ENCODE peak calls at places on chromosome 9, in nine cellular contexts. G is A549, S is uterus, V is sigmoid colon, K is kidney, N is Panc1, Q is aorta, O is endodermal cell, B is fibroblast of lung. F is an unnamed sample.

GRCh38 chr9:87836951-87837715 is 45.5 kb upstream of the SPATA31E1 start:
- DNase-seq in V (no peak), S (no peak), K (no peak), N (no peak), B (peak; percentile 26), G (no peak), O (no peak), Q (no peak), F (no peak)

GRCh38 chr9:137515338-137515724 is 34.9 kb downstream of the PNPLA7 start:
- DNase-seq in N (no peak), K (peak; percentile 66), Q (no peak), B (no peak), V (no peak), S (no peak), O (no peak), G (no peak), F (no peak)

GRCh38 chr9:72734631-72735030 is 213.2 kb downstream of the TMC1 start:
- DNase-seq in V (no peak), Q (no peak), N (no peak), S (no peak), G (no peak), O (no peak), B (no peak), K (no peak), F (no peak)

GRCh38 chr9:98538626-98539031 is 170.1 kb downstream of the GABBR2 start:
- DNase-seq in G (no peak), K (no peak), B (peak; percentile 30), Q (no peak), S (no peak), O (no peak), V (no peak), N (no peak), F (no peak)

GRCh38 chr9:132923346-132923902 is 21.0 kb downstream of the TSC1 start:
- DNase-seq in N (no peak), B (no peak), Q (no peak), S (no peak), G (no peak), V (no peak), K (no peak), O (no peak), F (no peak)

GRCh38 chr9:38233343-38233742 is 159.2 kb upstream of the ALDH1B1 start:
- DNase-seq in Q (no peak), N (no peak), K (no peak), V (no peak), B (no peak), O (no peak), S (no peak), G (no peak), F (no peak)

GRCh38 chr9:75147638-75148037 is 59.3 kb downstream of the OSTF1 start:
- DNase-seq in G (no peak), B (no peak), K (no peak), S (no peak), Q (no peak), O (no peak), V (no peak), N (no peak), F (no peak)

GRCh38 chr9:81530846-81531245 is 158.5 kb downstream of the TLE1 start:
- DNase-seq in K (no peak), B (no peak), G (no peak), N (no peak), S (no peak), O (no peak), Q (no peak), V (no peak), F (no peak)

DNA sequence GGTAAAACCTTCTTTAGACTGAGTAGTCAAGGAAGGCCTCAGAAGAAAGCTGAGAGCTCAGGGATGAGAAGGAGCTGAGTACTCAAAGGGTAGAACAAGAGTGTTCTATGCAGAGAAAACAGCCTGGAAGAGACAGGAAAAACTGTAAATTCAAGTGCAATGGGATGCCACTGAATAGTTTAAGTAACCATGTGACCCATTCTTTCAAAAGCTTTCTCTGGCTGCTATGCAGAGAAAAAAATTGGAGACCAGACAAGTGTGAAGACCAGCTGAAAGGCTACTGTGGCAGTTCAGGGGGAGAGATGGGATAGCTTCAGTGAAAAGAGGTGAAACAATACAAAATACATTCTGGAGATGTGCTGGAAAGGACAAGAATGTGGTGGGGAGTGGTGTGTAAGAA is 61.3 kb upstream of the RNF38 start:
- DNase-seq in S (no peak), G (no peak), Q (no peak), V (no peak), K (no peak), B (peak; percentile 18), N (no peak), O (no peak), F (no peak)
- H3K27ac ChIP-seq in S (peak overlapping the region; percentile 3), G (no peak overlapping the region), Q (no peak overlapping the region), V (no peak overlapping the region), K (no peak overlapping the region), B (no peak overlapping the region), N (no peak overlapping the region), O (peak overlapping the region; percentile 44), F (no peak overlapping the region)

DNA sequence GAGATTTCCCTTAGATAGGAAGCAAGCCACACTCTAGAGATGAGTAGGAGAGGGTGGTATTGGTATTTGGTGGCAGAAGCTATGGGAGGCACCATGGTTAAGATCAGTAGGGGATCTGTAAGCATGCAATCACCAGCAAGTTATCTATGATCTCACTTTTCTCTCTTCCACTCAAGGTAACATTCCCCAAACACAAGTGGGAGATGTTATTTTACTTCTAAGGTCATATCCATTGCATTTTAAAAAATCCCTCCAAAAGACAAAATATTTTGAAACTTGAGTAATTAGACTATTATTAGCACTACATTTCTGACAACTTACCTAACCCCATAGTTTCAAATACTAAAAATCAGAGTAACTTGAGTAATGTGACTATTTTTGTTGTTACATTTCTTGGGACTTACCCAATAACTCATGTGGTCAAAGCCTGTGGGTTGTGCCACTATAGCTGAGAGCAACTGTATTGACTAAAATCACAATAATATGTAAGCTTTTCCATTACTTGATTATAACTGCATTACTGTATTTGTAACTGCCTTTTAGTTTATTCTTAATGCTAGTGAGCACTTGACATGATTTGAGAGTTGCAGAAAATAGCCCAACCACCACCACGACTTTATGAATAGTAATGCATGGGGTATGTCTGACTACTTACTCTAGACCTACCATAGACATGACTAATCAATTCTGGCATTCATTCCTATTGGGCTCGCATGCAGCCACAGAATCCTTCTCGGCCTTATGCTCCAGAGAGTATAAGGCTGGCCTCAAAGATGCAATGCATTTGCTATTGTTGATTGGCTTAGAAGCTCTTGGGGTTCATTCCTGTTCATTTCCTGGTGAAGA is 264.7 kb downstream of the TRIM32 start:
- DNase-seq in B (peak; percentile 64), O (no peak), S (no peak), V (no peak), N (no peak), Q (no peak), G (peak; percentile 16), K (no peak), F (no peak)
- H3K4me3 ChIP-seq in B (no peak overlapping the region), O (no peak overlapping the region), S (no peak overlapping the region), V (no peak overlapping the region), N (no peak overlapping the region), Q (no peak overlapping the region), G (no peak overlapping the region), K (no peak overlapping the region), F (no peak overlapping the region)

GRCh38 chr9:131523086-131523388 is 8.0 kb downstream of the UCK1 start:
- DNase-seq in O (peak; percentile 38), G (no peak), K (no peak), V (no peak), Q (no peak), N (no peak), B (no peak), S (no peak), F (no peak)

GRCh38 chr9:131522257-131523085 is 8.6 kb downstream of the UCK1 start:
- DNase-seq in Q (no peak), K (no peak), N (no peak), O (peak; percentile 44), G (no peak), S (no peak), V (peak; percentile 60), B (no peak), F (no peak)

GRCh38 chr9:131523451-131524435 is 7.3 kb downstream of the UCK1 start:
- DNase-seq in V (peak; percentile 54), S (no peak), Q (no peak), N (no peak), K (no peak), B (no peak), G (no peak), O (peak; percentile 45), F (no peak)

GRCh38 chr9:131525643-131526565 is 5.2 kb downstream of the UCK1 start:
- DNase-seq in G (no peak), Q (no peak), K (no peak), N (no peak), O (peak; percentile 26), B (no peak), S (no peak), V (no peak), F (no peak)

GRCh38 chr9:131524578-131525315 is 6.3 kb downstream of the UCK1 start:
- DNase-seq in N (no peak), B (peak; percentile 16), G (no peak), Q (no peak), O (peak; percentile 36), K (no peak), V (peak; percentile 46), S (no peak), F (no peak)
- H3K4me1 ChIP-seq in N (peaks cover under 1% of the 10 kb centered on the region), B (no peaks in the 10 kb centered on the region), G (peaks cover under 1% of the 10 kb centered on the region), Q (no peaks in the 10 kb centered on the region), O (no peaks in the 10 kb centered on the region), K (peaks cover under 1% of the 10 kb centered on the region), V (peaks cover 3% of the 10 kb centered on the region), S (no peaks in the 10 kb centered on the region), F (no peaks in the 10 kb centered on the region)

GRCh38 chr9:104927912-104928740 is at the start of gene ABCA1:
- DNase-seq in N (no peak), Q (peak; percentile 97), V (peak; percentile 99), K (peak; percentile 96), S (peak; percentile 95), O (peak; percentile 92), B (peak; percentile 87), G (peak; percentile 79), F (no peak)

GRCh38 chr9:104923289-104923688 is 4.7 kb downstream of the ABCA1 start:
- DNase-seq in S (no peak), G (no peak), B (peak; percentile 90), V (no peak), Q (no peak), N (no peak), K (no peak), O (no peak), F (no peak)

GRCh38 chr9:104923740-104924139 is 4.2 kb downstream of the ABCA1 start:
- DNase-seq in S (no peak), K (no peak), G (no peak), O (no peak), V (no peak), B (no peak), Q (no peak), N (no peak), F (no peak)

GRCh38 chr9:104931256-104931655 is 3.3 kb upstream of the ABCA1 start:
- DNase-seq in S (no peak), K (no peak), O (no peak), N (no peak), Q (no peak), G (no peak), V (no peak), B (no peak), F (no peak)

DNA sequence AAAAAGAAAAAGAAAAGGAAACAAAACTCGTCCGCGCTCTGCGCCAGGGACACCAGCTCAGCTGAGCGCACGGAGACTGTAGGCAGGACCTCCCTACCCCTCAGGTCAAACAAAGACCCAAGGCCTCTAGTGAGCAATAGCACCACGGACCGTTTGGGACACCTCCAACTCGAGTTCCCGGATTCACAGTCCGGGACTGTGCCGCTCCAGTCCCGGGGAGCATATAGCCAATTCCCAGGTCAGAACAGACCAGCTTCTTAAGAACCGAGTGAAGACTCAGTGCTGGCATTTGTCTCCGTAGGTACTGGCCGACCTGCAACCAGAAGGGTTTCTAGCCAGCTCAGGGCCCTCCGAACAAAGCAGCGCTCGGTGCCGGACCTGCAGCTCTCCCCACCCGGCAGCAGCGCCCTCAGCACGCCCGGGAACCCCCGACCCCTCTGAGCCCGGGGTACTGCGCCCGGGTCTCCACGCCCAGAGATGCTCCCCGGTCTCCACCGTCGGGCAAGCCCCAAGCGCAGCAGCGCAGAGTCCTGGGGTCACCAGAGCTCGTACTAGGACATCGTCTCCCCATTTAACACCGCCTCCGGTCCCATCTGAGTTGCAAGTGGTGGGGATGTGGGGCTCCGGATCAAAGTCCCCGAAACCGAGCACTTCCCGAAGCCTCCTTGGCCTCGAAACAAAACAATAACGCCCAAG is 591 bp downstream of the ABCA1 start:
- DNase-seq in O (peak; percentile 85), N (no peak), S (peak; percentile 44), Q (peak; percentile 68), K (peak; percentile 85), V (peak; percentile 77), B (peak; percentile 44), G (peak; percentile 66), F (no peak)
- H3K27ac ChIP-seq in O (peak overlapping the region; percentile 50), N (no peak overlapping the region), S (peak overlapping the region; percentile 70), Q (peak overlapping the region; percentile 85), K (peak overlapping the region; percentile 71), V (peak overlapping the region; percentile 98), B (peak overlapping the region; percentile 73), G (peak overlapping the region; percentile 76), F (no peak overlapping the region)

F was measured in SJCRH30.